ENCODE peak calls at places on chromosome 20, in nine cellular contexts. V is HCT116, O is NCI-H748 treated with DMSO at 0.1 percent for 48 hours, U is stomach, Y is nephron progenitor cell, C is ecto neural progenitor cell, X is Right ventricle myocardium superior, A is colonic mucosa, N is Panc1. S is an unnamed sample.

GRCh38 chr20:7085448-7085847 is 318.0 kb downstream of the BMP2 start:
- DNase-seq in V (no peak), O (no peak), U (no peak), Y (no peak), C (no peak), X (no peak), A (peak), N (no peak), S (no peak)

GRCh38 chr20:21528870-21529269 is 15.0 kb upstream of the NKX2-2 start:
- DNase-seq in V (no peak), O (no peak), U (no peak), Y (no peak), C (peak), X (no peak), A (no peak), N (no peak), S (no peak)

GRCh38 chr20:2397091-2397490 is 16.4 kb downstream of the TGM6 start:
- DNase-seq in V (no peak), O (no peak), U (no peak), Y (no peak), C (no peak), X (no peak), A (no peak), N (no peak), S (no peak)

GRCh38 chr20:34069341-34070078 is 42.5 kb downstream of the EIF2S2 start:
- DNase-seq in V (peak), O (peak), U (peak), Y (peak), C (peak), X (peak), A (peak), N (peak), S (peak)

GRCh38 chr20:3613821-3614440 is 49.3 kb downstream of the GFRA4 start:
- DNase-seq in V (no peak), O (no peak), U (no peak), Y (no peak), C (no peak), X (no peak), A (no peak), N (no peak), S (no peak)

GRCh38 chr20:7346562-7346961 is 579.1 kb downstream of the BMP2 start:
- DNase-seq in V (no peak), O (no peak), U (no peak), Y (no peak), C (no peak), X (no peak), A (no peak), N (no peak), S (no peak)

GRCh38 chr20:37220796-37221195 is 40.8 kb downstream of the GHRH start:
- DNase-seq in V (no peak), O (no peak), U (no peak), Y (no peak), C (no peak), X (no peak), A (no peak), N (no peak), S (no peak)

GRCh38 chr20:6162239-6162638 is 39.4 kb upstream of the FERMT1 start:
- DNase-seq in V (no peak), O (no peak), U (no peak), Y (no peak), C (no peak), X (peak), A (no peak), N (no peak), S (peak)

GRCh38 chr20:59948828-59949720 is 8.9 kb downstream of the FAM217B start:
- DNase-seq in V (peak), O (peak), U (no peak), Y (peak), C (no peak), X (no peak), A (no peak), N (no peak), S (peak)

GRCh38 chr20:50774515-50774914 is 20.3 kb upstream of the BCAS4 start:
- DNase-seq in V (no peak), O (no peak), U (no peak), Y (no peak), C (peak), X (no peak), A (no peak), N (no peak), S (no peak)

GRCh38 chr20:58017237-58017969 is 211.1 kb downstream of the ANKRD60 start:
- DNase-seq in V (peak), O (no peak), U (peak), Y (no peak), C (peak), X (peak), A (peak), N (peak), S (peak)

GRCh38 chr20:1810572-1810925 is 84.7 kb upstream of the SIRPA start:
- DNase-seq in V (no peak), O (no peak), U (no peak), Y (no peak), C (peak), X (no peak), A (no peak), N (no peak), S (no peak)

GRCh38 chr20:59777321-59777705 is 156.1 kb downstream of the SYCP2 start:
- DNase-seq in V (no peak), O (no peak), U (no peak), Y (no peak), C (peak), X (no peak), A (peak), N (no peak), S (no peak)

GRCh38 chr20:7851031-7851490 is 89.2 kb downstream of the HAO1 start:
- DNase-seq in V (no peak), O (no peak), U (no peak), Y (no peak), C (no peak), X (no peak), A (no peak), N (no peak), S (no peak)

GRCh38 chr20:42152570-42152969 is 534.4 kb upstream of the CHD6 start:
- DNase-seq in V (no peak), O (no peak), U (no peak), Y (no peak), C (no peak), X (no peak), A (no peak), N (no peak), S (peak)

GRCh38 chr20:63635431-63636141 is 8.7 kb upstream of the GMEB2 start:
- DNase-seq in V (no peak), O (no peak), U (peak), Y (no peak), C (no peak), X (no peak), A (no peak), N (no peak), S (no peak)

GRCh38 chr20:58543274-58543673 is 28.1 kb upstream of the APCDD1L start:
- DNase-seq in V (no peak), O (no peak), U (no peak), Y (no peak), C (no peak), X (no peak), A (no peak), N (no peak), S (no peak)

GRCh38 chr20:62436692-62437091 is 9.4 kb upstream of the RBBP8NL start:
- DNase-seq in V (no peak), O (no peak), U (no peak), Y (no peak), C (no peak), X (no peak), A (no peak), N (no peak), S (no peak)

GRCh38 chr20:38303908-38304379 is at the start of gene BPI:
- DNase-seq in V (no peak), O (no peak), U (peak), Y (no peak), C (no peak), X (peak), A (no peak), N (no peak), S (no peak)

GRCh38 chr20:9359561-9360308 is 154.7 kb upstream of the LAMP5 start:
- DNase-seq in V (peak), O (peak), U (peak), Y (peak), C (peak), X (peak), A (peak), N (peak), S (peak)

GRCh38 chr20:63330084-63330760 is 30.9 kb downstream of the CHRNA4 start:
- DNase-seq in V (no peak), O (no peak), U (no peak), Y (no peak), C (no peak), X (peak), A (no peak), N (no peak), S (no peak)

GRCh38 chr20:49916146-49917002 is 1.0 kb upstream of the SPATA2 start:
- DNase-seq in V (no peak), O (peak), U (peak), Y (no peak), C (no peak), X (no peak), A (peak), N (no peak), S (no peak)

GRCh38 chr20:45780159-45780558 is 11.5 kb downstream of the WFDC3 start:
- DNase-seq in V (no peak), O (no peak), U (no peak), Y (no peak), C (no peak), X (no peak), A (no peak), N (no peak), S (no peak)

GRCh38 chr20:24721891-24722530 is 227.1 kb upstream of the CST7 start:
- DNase-seq in V (no peak), O (no peak), U (no peak), Y (no peak), C (peak), X (no peak), A (no peak), N (no peak), S (peak)

GRCh38 chr20:51533291-51534172 is 9.0 kb downstream of the NFATC2 start:
- DNase-seq in V (peak), O (no peak), U (no peak), Y (no peak), C (no peak), X (no peak), A (no peak), N (peak), S (no peak)

GRCh38 chr20:59576216-59576953 is 28.0 kb upstream of the PHACTR3 start:
- DNase-seq in V (no peak), O (no peak), U (no peak), Y (no peak), C (no peak), X (no peak), A (no peak), N (no peak), S (peak)

GRCh38 chr20:873875-874607 is 40.5 kb downstream of the FAM110A start:
- DNase-seq in V (no peak), O (no peak), U (no peak), Y (no peak), C (no peak), X (no peak), A (no peak), N (no peak), S (no peak)

GRCh38 chr20:61426361-61426760 is 174.3 kb downstream of the CDH4 start:
- DNase-seq in V (no peak), O (no peak), U (no peak), Y (no peak), C (no peak), X (no peak), A (no peak), N (no peak), S (no peak)

GRCh38 chr20:10350188-10350842 is 83.7 kb downstream of the MKKS start:
- DNase-seq in V (no peak), O (no peak), U (no peak), Y (no peak), C (no peak), X (no peak), A (no peak), N (no peak), S (no peak)

GRCh38 chr20:19841740-19842139 is 83.7 kb downstream of the RIN2 start:
- DNase-seq in V (no peak), O (no peak), U (no peak), Y (no peak), C (no peak), X (no peak), A (no peak), N (no peak), S (no peak)

GRCh38 chr20:8318999-8319614 is 187.0 kb downstream of the PLCB1 start:
- DNase-seq in V (no peak), O (no peak), U (no peak), Y (no peak), C (no peak), X (no peak), A (no peak), N (no peak), S (no peak)

GRCh38 chr20:26208296-26209091 is 511.8 kb upstream of the ZNF337 start:
- DNase-seq in V (no peak), O (no peak), U (no peak), Y (peak), C (peak), X (no peak), A (no peak), N (no peak), S (no peak)

GRCh38 chr20:32563311-32564272 is 21.5 kb downstream of the NOL4L start:
- DNase-seq in V (no peak), O (no peak), U (no peak), Y (no peak), C (no peak), X (no peak), A (no peak), N (no peak), S (no peak)

GRCh38 chr20:49570828-49571552 is 3.1 kb upstream of the PTGIS start:
- DNase-seq in V (no peak), O (no peak), U (no peak), Y (no peak), C (no peak), X (no peak), A (no peak), N (no peak), S (no peak)

GRCh38 chr20:50717312-50717711 is 14.1 kb upstream of the PARD6B start:
- DNase-seq in V (no peak), O (no peak), U (no peak), Y (no peak), C (no peak), X (no peak), A (no peak), N (no peak), S (no peak)

GRCh38 chr20:46128310-46129151 is 10.4 kb downstream of the CD40 start:
- DNase-seq in V (no peak), O (no peak), U (peak), Y (peak), C (peak), X (peak), A (no peak), N (no peak), S (peak)

GRCh38 chr20:50729925-50730764 is 1.2 kb upstream of the PARD6B start:
- DNase-seq in V (no peak), O (no peak), U (no peak), Y (no peak), C (peak), X (no peak), A (peak), N (no peak), S (no peak)